ENCODE peak calls at places on chromosomes 12 and 14, in four cellular contexts. R is left ventricle myocardium inferior, Y is transverse colon, Z is lower lobe of right lung. L is an unnamed sample.
A peak's percentile ranks its signal among the peaks of the same experiment; 100 is the strongest.

GRCh38 chr14:71694888-71695505 is 237.2 kb upstream of the RGS6 start:
- DNase-seq in R (no peak), Y (no peak), Z (no peak), L (no peak)

GRCh38 chr12:113955109-113955970 is 10.8 kb downstream of the RBM19 start:
- DNase-seq in R (no peak), Y (peak; percentile 22), Z (no peak), L (no peak)

GRCh38 chr14:63897706-63898105 is 44.9 kb downstream of the SYNE2 start:
- DNase-seq in R (no peak), Y (no peak), Z (no peak), L (peak; percentile 8)

GRCh38 chr14:64880382-64881121 is 845 bp upstream of the SPTB start:
- DNase-seq in R (peak; percentile 49), Y (peak; percentile 43), Z (peak; percentile 56), L (no peak)

GRCh38 chr14:89418452-89418851 is 1.4 kb upstream of the FOXN3 start:
- DNase-seq in R (no peak), Y (peak; percentile 28), Z (no peak), L (no peak)

GRCh38 chr14:96573473-96574100 is 71.4 kb downstream of the PAPOLA start:
- DNase-seq in R (no peak), Y (no peak), Z (no peak), L (no peak)

GRCh38 chr12:86006727-86007126 is 132.6 kb downstream of the NTS start:
- DNase-seq in R (no peak), Y (no peak), Z (no peak), L (no peak)

GRCh38 chr12:68495666-68496065 is 115.0 kb upstream of the RAP1B start:
- DNase-seq in R (no peak), Y (no peak), Z (no peak), L (peak; percentile 52)

GRCh38 chr14:24481622-24482324 is 26.3 kb downstream of the CMA1 start:
- DNase-seq in R (no peak), Y (peak; percentile 56), Z (peak; percentile 59), L (peak; percentile 20)

GRCh38 chr14:64196026-64196425 is 98.1 kb downstream of the ESR2 start:
- DNase-seq in R (no peak), Y (no peak), Z (no peak), L (no peak)

GRCh38 chr12:93135286-93136239 is 206.5 kb upstream of the EEA1 start:
- DNase-seq in R (no peak), Y (no peak), Z (no peak), L (peak; percentile 22)

GRCh38 chr12:31896514-31897039 is 62.6 kb upstream of the RESF1 start:
- DNase-seq in R (peak; percentile 31), Y (peak; percentile 73), Z (no peak), L (no peak)

GRCh38 chr14:22502007-22502406 is 87.0 kb downstream of the DAD1 start:
- DNase-seq in R (peak; percentile 48), Y (no peak), Z (no peak), L (no peak)

GRCh38 chr12:388547-389137 is 478 bp downstream of the KDM5A start:
- DNase-seq in R (peak; percentile 15), Y (peak; percentile 11), Z (peak; percentile 55), L (no peak)

GRCh38 chr12:116461060-116461459 is 98.1 kb upstream of the MAP1LC3B2 start:
- DNase-seq in R (no peak), Y (no peak), Z (no peak), L (no peak)

GRCh38 chr14:99586761-99587462 is 17.1 kb downstream of the CCDC85C start:
- DNase-seq in R (no peak), Y (no peak), Z (no peak), L (no peak)

GRCh38 chr12:8075935-8076334 is 6.1 kb upstream of the NECAP1 start:
- DNase-seq in R (no peak), Y (no peak), Z (no peak), L (no peak)

GRCh38 chr14:88364710-88365413 is 20.6 kb upstream of the SPATA7 start:
- DNase-seq in R (no peak), Y (no peak), Z (no peak), L (no peak)

GRCh38 chr12:68199127-68199526 is 26.5 kb downstream of the IL26 start:
- DNase-seq in R (no peak), Y (no peak), Z (no peak), L (no peak)

GRCh38 chr12:68882251-68882964 is 50.6 kb downstream of the CPM start:
- DNase-seq in R (no peak), Y (no peak), Z (no peak), L (no peak)

GRCh38 chr14:36949371-36949770 is 223.0 kb downstream of the SLC25A21 start:
- DNase-seq in R (no peak), Y (no peak), Z (no peak), L (no peak)

GRCh38 chr12:47979686-47980085 is 16.3 kb downstream of the TMEM106C start:
- DNase-seq in R (no peak), Y (no peak), Z (no peak), L (no peak)

GRCh38 chr14:99195602-99196309 is 76.2 kb downstream of the BCL11B start:
- DNase-seq in R (no peak), Y (no peak), Z (no peak), L (no peak)

GRCh38 chr12:99386907-99387306 is 260.6 kb upstream of the GARIN6 start:
- DNase-seq in R (no peak), Y (no peak), Z (no peak), L (no peak)

GRCh38 chr12:44875417-44875953 is 630 bp downstream of the NELL2 start:
- DNase-seq in R (no peak), Y (no peak), Z (no peak), L (no peak)

GRCh38 chr14:24978862-24979724 is 70.9 kb downstream of the STXBP6 start:
- DNase-seq in R (no peak), Y (no peak), Z (no peak), L (no peak)

GRCh38 chr14:105851716-105852377 is 325.5 kb downstream of the TMEM121 start:
- DNase-seq in R (no peak), Y (peak; percentile 4), Z (peak; percentile 39), L (no peak)

GRCh38 chr12:107379852-107380567 is 286.7 kb upstream of the CRY1 start:
- DNase-seq in R (no peak), Y (peak; percentile 27), Z (no peak), L (peak; percentile 9)

GRCh38 chr14:36241183-36241582 is 64.7 kb upstream of the PTCSC3 start:
- DNase-seq in R (no peak), Y (no peak), Z (no peak), L (no peak)

GRCh38 chr14:104075530-104076151 is 9.9 kb upstream of the ASPG start:
- DNase-seq in R (no peak), Y (no peak), Z (no peak), L (no peak)
- TF ChIP-seq CTCF in R (peak; percentile 61), Y (no peak), Z (peak; percentile 13), L (peak; percentile 66)

GRCh38 chr12:133080619-133081407 is at the start of gene ZNF140:
- DNase-seq in R (peak; percentile 96), Y (peak; percentile 96), Z (peak; percentile 98), L (peak; percentile 92)
- TF ChIP-seq CTCF in R (peak; percentile 53), Y (peak; percentile 63), Z (peak; percentile 43), L (peak; percentile 67)

DNA sequence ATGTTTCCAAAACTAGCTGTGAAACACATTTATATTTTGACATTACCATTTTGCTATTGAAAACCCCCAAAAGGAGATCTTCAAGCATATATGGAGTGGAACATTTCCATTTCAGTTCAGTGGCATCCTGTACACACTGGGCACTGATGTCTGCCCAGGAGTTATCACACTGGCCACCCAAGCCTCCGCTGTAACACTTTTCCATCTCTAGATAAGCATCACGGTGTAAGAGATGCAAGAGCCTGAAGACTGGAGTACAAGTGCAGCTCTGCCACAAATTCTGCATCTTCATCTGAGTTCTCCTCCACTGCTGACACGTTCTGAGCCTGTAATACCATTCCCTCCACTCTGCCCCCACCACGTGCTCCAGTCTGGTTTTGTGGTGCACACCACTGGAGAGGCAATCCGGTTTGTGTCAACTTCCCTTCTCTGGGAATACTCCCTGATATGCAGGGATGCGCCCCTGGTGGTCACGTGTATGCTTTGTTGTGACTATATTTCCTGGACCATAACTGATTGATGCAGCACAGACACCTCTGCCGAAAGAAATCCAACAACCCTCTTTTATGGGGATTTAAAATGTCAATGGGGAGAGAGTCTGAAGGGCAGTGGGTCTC is 12.7 kb downstream of the SPTLC2 start:
- DNase-seq in R (peak; percentile 22), Y (peak; percentile 51), Z (no peak), L (no peak)
- TF ChIP-seq CTCF in R (no peak), Y (peak; percentile 47), Z (peak; percentile 21), L (peak; percentile 69)

GRCh38 chr12:129241852-129242251 is 388.6 kb downstream of the GLT1D1 start:
- DNase-seq in R (no peak), Y (no peak), Z (no peak), L (no peak)

GRCh38 chr12:129237881-129238280 is 384.6 kb downstream of the GLT1D1 start:
- DNase-seq in R (no peak), Y (no peak), Z (no peak), L (no peak)
- TF ChIP-seq CTCF in R (no peak), Y (no peak), Z (no peak), L (no peak)

DNA sequence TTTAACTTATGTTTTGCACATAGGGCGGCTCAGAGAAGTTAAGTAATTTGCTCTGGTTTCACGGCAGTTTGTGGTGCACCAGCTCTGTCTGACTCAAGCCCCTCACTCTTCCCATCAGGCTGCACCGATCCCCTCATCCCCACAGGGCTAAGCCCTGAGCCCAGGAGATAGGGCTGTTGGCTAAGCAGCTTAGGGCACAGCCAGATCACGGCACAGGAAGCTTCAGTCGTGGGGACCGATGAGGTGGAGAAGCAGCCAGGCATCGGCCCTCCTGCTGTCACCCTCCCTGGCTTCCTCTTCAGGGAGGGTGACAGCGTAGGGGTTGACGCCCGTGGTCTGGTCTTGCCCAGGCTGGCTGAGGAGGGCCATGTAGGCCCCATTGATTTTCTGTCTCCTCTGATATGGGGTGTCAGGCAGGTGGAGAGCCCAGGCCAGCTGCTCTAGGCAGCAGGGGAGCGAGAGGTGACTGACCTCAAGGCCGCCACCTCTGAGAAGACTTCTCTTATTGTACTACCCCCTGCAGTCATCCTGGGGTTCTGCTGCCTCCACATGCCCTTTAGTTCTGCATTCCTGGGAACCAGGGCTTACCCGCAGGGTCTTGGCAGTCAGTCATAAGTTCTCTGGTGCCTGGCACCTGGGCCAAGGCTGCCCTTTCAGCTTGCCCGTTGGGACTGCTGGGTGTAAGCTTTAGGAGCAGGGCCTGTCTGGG is 166.4 kb downstream of the TSPAN9 start:
- DNase-seq in R (no peak), Y (no peak), Z (no peak), L (no peak)
- TF ChIP-seq CTCF in R (no peak), Y (no peak), Z (no peak), L (no peak)

GRCh38 chr12:2641209-2641608 is 153.6 kb upstream of the FKBP4 start:
- DNase-seq in R (no peak), Y (peak; percentile 7), Z (no peak), L (peak; percentile 35)
- TF ChIP-seq CTCF in R (no peak), Y (no peak), Z (peak; percentile 16), L (peak; percentile 73)

L was measured in HFFc6.